ENCODE peak calls at places on chromosome 18, in seven cellular contexts. Y, T, N, L, Q, D and H are unnamed samples.

GRCh38 chr18:45802814-45803492 is 22.5 kb upstream of the SIGLEC15 start:
- DNase-seq in N (no peak), D (no peak), L (no peak), Y (no peak), T (peak; percentile 22), Q (no peak), H (no peak)

GRCh38 chr18:77146249-77147080 is 13.9 kb upstream of the MBP start:
- DNase-seq in Q (no peak), T (no peak), L (no peak), D (no peak), Y (no peak), N (no peak), H (no peak)

GRCh38 chr18:12155996-12156395 is 62.4 kb downstream of the ANKRD62 start:
- DNase-seq in N (no peak), L (no peak), T (no peak), D (no peak), Q (no peak), Y (no peak), H (no peak)

GRCh38 chr18:28422577-28422976 is 245.6 kb upstream of the CDH2 start:
- DNase-seq in D (no peak), T (no peak), N (no peak), Q (no peak), L (no peak), Y (no peak), H (no peak)

GRCh38 chr18:76431437-76432273 is 63.4 kb downstream of the ZNF516 start:
- DNase-seq in Q (peak; percentile 10), T (no peak), N (no peak), L (no peak), D (no peak), Y (no peak), H (no peak)

GRCh38 chr18:24270937-24271380 is 126.7 kb downstream of the OSBPL1A start:
- DNase-seq in L (no peak), Q (no peak), D (no peak), T (no peak), N (no peak), Y (no peak), H (no peak)

GRCh38 chr18:3931542-3932112 is 481.7 kb downstream of the TGIF1 start:
- DNase-seq in Q (no peak), L (no peak), D (no peak), N (no peak), Y (no peak), T (no peak), H (no peak)

GRCh38 chr18:11850821-11851155 is 425 bp upstream of the CHMP1B start:
- DNase-seq in Y (no peak), D (no peak), N (no peak), Q (no peak), T (no peak), L (no peak), H (no peak)

GRCh38 chr18:22796069-22796468 is 137.1 kb upstream of the RBBP8 start:
- DNase-seq in D (no peak), N (no peak), Q (no peak), Y (no peak), T (no peak), L (no peak), H (no peak)

GRCh38 chr18:3323900-3324299 is 62.0 kb downstream of the MYL12B start:
- DNase-seq in Y (no peak), T (no peak), L (no peak), D (no peak), Q (no peak), N (no peak), H (no peak)

GRCh38 chr18:25210622-25211021 is 141.3 kb downstream of the ZNF521 start:
- DNase-seq in Y (no peak), L (no peak), N (no peak), Q (no peak), D (no peak), T (no peak), H (no peak)

GRCh38 chr18:32019251-32019943 is 772 bp downstream of the RNF125 start:
- DNase-seq in D (peak; percentile 50), T (no peak), Y (peak; percentile 11), Q (peak; percentile 62), L (peak; percentile 73), N (peak; percentile 57), H (no peak)

GRCh38 chr18:78521136-78521535 is 458.5 kb upstream of the SALL3 start:
- DNase-seq in N (no peak), D (no peak), T (no peak), Q (no peak), L (no peak), Y (no peak), H (no peak)

GRCh38 chr18:12857215-12857924 is 26.7 kb downstream of the PTPN2 start:
- DNase-seq in D (no peak), L (no peak), T (no peak), Q (no peak), Y (no peak), N (no peak), H (no peak)

DNA sequence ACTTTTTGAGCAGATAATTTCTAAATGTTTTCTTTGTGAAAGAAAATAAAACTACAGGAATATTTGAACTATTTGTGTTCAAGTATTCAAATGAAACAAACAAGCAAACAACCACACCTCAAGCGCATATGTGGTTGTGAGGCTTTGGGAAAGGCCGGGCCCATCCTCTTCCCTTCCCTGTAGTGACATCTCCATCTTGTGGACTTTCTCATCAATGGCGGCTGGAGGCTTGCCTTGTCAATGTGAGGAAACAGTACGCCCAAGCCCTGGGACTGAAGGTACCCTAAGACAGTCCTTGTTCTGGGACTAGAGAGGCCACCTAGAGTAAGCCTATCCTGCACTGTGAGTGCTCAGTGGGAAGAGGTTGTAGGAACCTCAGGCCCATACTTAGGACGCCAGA is 166.8 kb downstream of the TPGS2 start:
- DNase-seq in D (no peak), L (no peak), N (no peak), Y (no peak), T (no peak), Q (no peak), H (no peak)
- TF ChIP-seq CTCF in D (no peak), L (no peak), N (no peak), Y (peak; percentile 40), T (no peak), Q (no peak), H (peak; percentile 8)

DNA sequence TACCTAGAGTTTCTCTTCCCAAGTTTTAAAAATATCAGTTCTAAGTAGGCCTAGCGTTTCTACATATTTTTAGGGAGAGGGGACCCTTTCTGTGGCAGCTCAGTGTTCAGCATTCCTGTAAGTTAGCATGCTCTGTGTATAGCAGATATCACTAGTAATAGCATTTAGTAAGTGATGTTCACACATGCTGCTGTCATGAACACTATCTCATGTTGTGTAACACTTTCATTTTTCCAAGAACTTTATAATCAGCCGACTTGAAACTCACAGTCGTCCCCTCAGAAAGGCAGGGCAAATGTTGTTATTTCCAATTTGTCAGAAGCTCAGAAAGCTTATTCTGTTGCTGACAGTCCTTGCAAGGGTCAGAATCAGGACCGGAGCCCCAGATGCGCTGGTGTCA is 267.7 kb downstream of the ALPK2 start:
- DNase-seq in L (no peak), N (no peak), Q (no peak), Y (no peak), T (no peak), D (no peak), H (no peak)
- H3K27ac ChIP-seq in L (peak overlapping the region; percentile 63), N (peak overlapping the region; percentile 63), Q (no peak overlapping the region), Y (no peak overlapping the region), T (no peak overlapping the region), D (no peak overlapping the region), H (no peak overlapping the region)

GRCh38 chr18:59990121-59990818 is 90.5 kb downstream of the PMAIP1 start:
- DNase-seq in Q (no peak), D (no peak), N (no peak), T (no peak), Y (no peak), L (no peak), H (no peak)

GRCh38 chr18:59993560-59993959 is 93.8 kb downstream of the PMAIP1 start:
- DNase-seq in D (no peak), T (no peak), Y (no peak), N (no peak), L (no peak), Q (no peak), H (no peak)

GRCh38 chr18:59996370-59996966 is 96.7 kb downstream of the PMAIP1 start:
- DNase-seq in Q (no peak), L (no peak), N (no peak), Y (no peak), T (no peak), D (no peak), H (no peak)

DNA sequence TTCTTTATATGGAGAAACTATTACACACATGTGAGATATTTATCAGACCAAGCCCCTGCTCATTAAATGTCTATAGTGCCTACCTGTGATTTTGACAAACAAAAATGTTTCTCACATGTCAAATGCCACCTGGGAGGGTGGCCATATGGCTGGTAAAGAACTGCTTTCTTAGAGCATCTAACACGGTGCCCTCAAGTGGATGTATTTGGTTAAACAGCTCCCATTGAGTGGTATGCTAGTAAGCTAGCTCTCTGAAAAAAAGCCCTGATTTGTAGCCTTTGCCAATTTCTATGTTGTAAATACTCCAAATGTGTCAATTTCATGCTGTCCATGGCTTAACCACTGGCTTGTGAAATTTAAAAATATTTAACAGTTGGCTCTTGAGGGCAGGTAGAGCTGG is 94.6 kb downstream of the PMAIP1 start:
- DNase-seq in D (no peak), Y (no peak), Q (no peak), T (no peak), L (no peak), N (no peak), H (no peak)
- TF ChIP-seq CTCF in D (no peak), Y (no peak), Q (no peak), T (no peak), L (no peak), N (no peak), H (no peak)

GRCh38 chr18:63974991-63975390 is 5.1 kb downstream of the SERPINB8 start:
- DNase-seq in D (no peak), T (no peak), N (no peak), Y (no peak), Q (peak; percentile 17), L (no peak), H (no peak)

GRCh38 chr18:63969965-63970802 is at the start of gene SERPINB8:
- DNase-seq in Q (peak; percentile 77), D (peak; percentile 95), L (peak; percentile 97), Y (peak; percentile 94), N (peak; percentile 94), T (peak; percentile 78), H (peak; percentile 98)

GRCh38 chr18:63975632-63976031 is 5.8 kb downstream of the SERPINB8 start:
- DNase-seq in N (no peak), T (no peak), Q (no peak), Y (no peak), D (no peak), L (no peak), H (no peak)

GRCh38 chr18:63971320-63972071 is 1.6 kb downstream of the SERPINB8 start:
- DNase-seq in Q (no peak), T (no peak), D (no peak), N (no peak), Y (no peak), L (no peak), H (no peak)

DNA sequence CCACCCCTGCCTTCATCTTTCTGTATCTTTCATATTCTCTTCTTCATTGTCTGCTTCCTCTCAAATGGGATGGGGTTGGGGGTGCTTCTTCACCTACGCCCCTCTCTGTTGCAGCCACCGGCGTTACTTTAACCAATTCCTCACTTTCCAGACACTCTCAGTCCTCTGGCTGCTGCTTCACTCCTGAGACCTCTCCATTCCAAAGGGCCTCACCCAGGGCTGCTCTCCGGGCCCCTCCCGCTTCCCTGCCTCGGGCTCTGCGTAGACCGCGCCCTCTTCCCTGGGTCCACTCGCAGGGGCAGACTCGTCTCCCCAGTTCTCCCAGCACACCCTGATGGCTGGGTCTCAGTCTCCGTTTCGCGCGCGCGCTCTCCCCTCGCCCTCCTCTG is 916 bp downstream of the SERPINB8 start:
- DNase-seq in N (peak; percentile 61), L (no peak), T (no peak), D (peak; percentile 66), Y (peak; percentile 28), Q (no peak), H (no peak)
- H3K27ac ChIP-seq in N (peak overlapping the region; percentile 92), L (peak overlapping the region; percentile 98), T (peak overlapping the region; percentile 100), D (peak overlapping the region; percentile 91), Y (peak overlapping the region; percentile 96), Q (peak overlapping the region; percentile 78), H (peak overlapping the region; percentile 99)